ENCODE peak calls at places on chromosomes 2 and 18, in seven cellular contexts. O is stimulated activated CD4-positive, alpha-beta T cell treated with anti-CD3 and anti-CD28 coated beads, Interleukin-1b, Interleukin-23, amount 100 ng/mL, for 4 hours; S is heart left ventricle; D is stimulated activated naive CD4-positive, alpha-beta T cell treated with Interleukin-2 at 50 U/mL for 16 hours; Z is IMR-90; Y is HFF-Myc; R is GM03348. N is an unnamed sample.

GRCh38 chr2:222922019-222922800 is 61.4 kb downstream of the ACSL3 start:
- DNase-seq in O (no peak), S (no peak), D (no peak), Z (no peak), Y (no peak), R (no peak), N (no peak)

GRCh38 chr2:237725661-237726060 is 72.9 kb upstream of the RBM44 start:
- DNase-seq in O (no peak), S (no peak), D (no peak), Z (no peak), Y (no peak), R (no peak), N (no peak)

GRCh38 chr2:72780483-72780882 is 45.4 kb downstream of the EXOC6B start:
- DNase-seq in O (no peak), S (no peak), D (no peak), Z (peak), Y (peak), R (no peak), N (no peak)

GRCh38 chr2:147149589-147150245 is 695.1 kb upstream of the ACVR2A start:
- DNase-seq in O (no peak), S (no peak), D (no peak), Z (no peak), Y (no peak), R (peak), N (no peak)

GRCh38 chr2:179049546-179050311 is at the start of gene CCDC141:
- DNase-seq in O (no peak), S (peak), D (no peak), Z (no peak), Y (no peak), R (no peak), N (no peak)

GRCh38 chr2:212894026-212894425 is 257.4 kb downstream of the IKZF2 start:
- DNase-seq in O (no peak), S (no peak), D (no peak), Z (no peak), Y (no peak), R (no peak), N (no peak)

GRCh38 chr2:21234721-21235120 is 111.0 kb downstream of the TDRD15 start:
- DNase-seq in O (no peak), S (no peak), D (no peak), Z (no peak), Y (no peak), R (no peak), N (no peak)

GRCh38 chr2:109466674-109467575 is 146.8 kb downstream of the SEPTIN10 start:
- DNase-seq in O (no peak), S (no peak), D (no peak), Z (peak), Y (no peak), R (peak), N (no peak)

GRCh38 chr18:49566217-49566616 is 4.4 kb downstream of the LIPG start:
- DNase-seq in O (no peak), S (no peak), D (no peak), Z (no peak), Y (no peak), R (no peak), N (no peak)

GRCh38 chr2:45293182-45293581 is 283.9 kb upstream of the SIX2 start:
- DNase-seq in O (no peak), S (no peak), D (no peak), Z (peak), Y (no peak), R (peak), N (no peak)

GRCh38 chr2:148918554-148918953 is 43.5 kb downstream of the KIF5C start:
- DNase-seq in O (no peak), S (no peak), D (no peak), Z (no peak), Y (no peak), R (no peak), N (no peak)

GRCh38 chr2:101718993-101719571 is 21.6 kb downstream of the MAP4K4 start:
- DNase-seq in O (no peak), S (no peak), D (peak), Z (peak), Y (no peak), R (peak), N (no peak)

GRCh38 chr2:12890071-12890470 is 173.3 kb downstream of the TRIB2 start:
- DNase-seq in O (no peak), S (no peak), D (no peak), Z (no peak), Y (no peak), R (no peak), N (no peak)

GRCh38 chr18:13640266-13640860 is 86.0 kb downstream of the FAM210A start:
- DNase-seq in O (no peak), S (no peak), D (no peak), Z (no peak), Y (no peak), R (no peak), N (no peak)

GRCh38 chr2:96895709-96896651 is 26.1 kb upstream of the SEMA4C start:
- DNase-seq in O (no peak), S (no peak), D (no peak), Z (no peak), Y (no peak), R (no peak), N (no peak)

GRCh38 chr2:106537711-106538275 is 50.6 kb downstream of the CD8B2 start:
- DNase-seq in O (no peak), S (no peak), D (no peak), Z (no peak), Y (no peak), R (no peak), N (no peak)

GRCh38 chr2:237691200-237691907 is 64.0 kb downstream of the LRRFIP1 start:
- DNase-seq in O (no peak), S (no peak), D (no peak), Z (no peak), Y (no peak), R (no peak), N (no peak)

GRCh38 chr2:66872926-66873714 is 438.2 kb downstream of the MEIS1 start:
- DNase-seq in O (no peak), S (no peak), D (no peak), Z (no peak), Y (no peak), R (no peak), N (no peak)

GRCh38 chr18:58144671-58145285 is 100.8 kb downstream of the NEDD4L start:
- DNase-seq in O (no peak), S (no peak), D (no peak), Z (no peak), Y (no peak), R (no peak), N (no peak)

GRCh38 chr18:74982946-74983635 is 225.8 kb downstream of the PTGR3 start:
- DNase-seq in O (no peak), S (no peak), D (no peak), Z (no peak), Y (no peak), R (no peak), N (no peak)

GRCh38 chr18:13048061-13048605 is 57.0 kb downstream of the CEP192 start:
- DNase-seq in O (no peak), S (no peak), D (no peak), Z (no peak), Y (no peak), R (no peak), N (no peak)

GRCh38 chr2:68837861-68838341 is 33.3 kb downstream of the BMP10 start:
- DNase-seq in O (no peak), S (no peak), D (no peak), Z (peak), Y (peak), R (no peak), N (no peak)

GRCh38 chr2:64905338-64906024 is 83.7 kb upstream of the SLC1A4 start:
- DNase-seq in O (no peak), S (no peak), D (no peak), Z (no peak), Y (no peak), R (peak), N (no peak)

GRCh38 chr2:238220892-238221521 is 17.5 kb upstream of the ILKAP start:
- DNase-seq in O (no peak), S (no peak), D (no peak), Z (no peak), Y (no peak), R (peak), N (peak)

GRCh38 chr2:191574232-191574631 is 103.7 kb upstream of the NABP1 start:
- DNase-seq in O (no peak), S (no peak), D (no peak), Z (no peak), Y (no peak), R (no peak), N (no peak)

GRCh38 chr2:144362401-144362800 is 157.5 kb downstream of the ZEB2 start:
- DNase-seq in O (no peak), S (no peak), D (no peak), Z (peak), Y (no peak), R (peak), N (no peak)

GRCh38 chr18:48885266-48885950 is 65.4 kb downstream of the SMAD7 start:
- DNase-seq in O (no peak), S (no peak), D (no peak), Z (no peak), Y (no peak), R (no peak), N (no peak)

GRCh38 chr18:57202881-57203280 is 56.0 kb downstream of the BOD1L2 start:
- DNase-seq in O (no peak), S (no peak), D (no peak), Z (no peak), Y (no peak), R (no peak), N (no peak)

GRCh38 chr18:79805211-79805862 is 7.6 kb downstream of the KCNG2 start:
- DNase-seq in O (no peak), S (peak), D (no peak), Z (no peak), Y (no peak), R (no peak), N (no peak)

GRCh38 chr18:23207191-23207955 is 72.1 kb downstream of the CABLES1 start:
- DNase-seq in O (no peak), S (no peak), D (no peak), Z (peak), Y (no peak), R (no peak), N (no peak)

GRCh38 chr2:122980672-122981071 is 1044.4 kb upstream of the CNTNAP5 start:
- DNase-seq in O (no peak), S (peak), D (no peak), Z (no peak), Y (no peak), R (no peak), N (no peak)

GRCh38 chr2:122218596-122218995 is 463.1 kb downstream of the TSN start:
- DNase-seq in O (no peak), S (no peak), D (no peak), Z (no peak), Y (no peak), R (no peak), N (no peak)

GRCh38 chr2:131657895-131658768 is 130.4 kb downstream of the CCDC74A start:
- DNase-seq in O (no peak), S (no peak), D (no peak), Z (no peak), Y (no peak), R (no peak), N (no peak)

GRCh38 chr2:131143803-131144202 is 38.7 kb downstream of the PLEKHB2 start:
- DNase-seq in O (no peak), S (no peak), D (no peak), Z (peak), Y (no peak), R (peak), N (no peak)

N was measured in GM04504.